ENCODE peak calls at places on chromosomes 5 and 9, in six cellular contexts. One of them, this sample, is unnamed.

GRCh38 chr5:81354093-81354492 is 39.8 kb downstream of the ACOT12 start:
- DNase-seq in AG10803: no peak
- DNase-seq in BE2C: no peak
- DNase-seq in heart right ventricle: no peak
- DNase-seq in uterus: no peak
- DNase-seq in cardiac muscle cell: no peak
- DNase-seq in this sample: no peak

GRCh38 chr5:171221931-171222330 is 87.1 kb upstream of the TLX3 start:
- DNase-seq in AG10803: peak; percentile 48
- DNase-seq in BE2C: no peak
- DNase-seq in heart right ventricle: no peak
- DNase-seq in uterus: no peak
- DNase-seq in cardiac muscle cell: no peak
- DNase-seq in this sample: no peak

GRCh38 chr5:115961413-115962238 is 649 bp upstream of the LVRN start:
- DNase-seq in AG10803: peak; percentile 69
- DNase-seq in BE2C: peak; percentile 22
- DNase-seq in heart right ventricle: no peak
- DNase-seq in uterus: no peak
- DNase-seq in cardiac muscle cell: no peak
- DNase-seq in this sample: peak; percentile 92

GRCh38 chr5:141121563-141121962 is at the start of gene PCDHB4:
- DNase-seq in AG10803: no peak
- DNase-seq in BE2C: peak; percentile 74
- DNase-seq in heart right ventricle: peak; percentile 45
- DNase-seq in uterus: peak; percentile 38
- DNase-seq in cardiac muscle cell: no peak
- DNase-seq in this sample: no peak

GRCh38 chr9:21591221-21592062 is 109.3 kb upstream of the IFNE start:
- DNase-seq in AG10803: peak; percentile 98
- DNase-seq in BE2C: no peak
- DNase-seq in heart right ventricle: no peak
- DNase-seq in uterus: peak; percentile 23
- DNase-seq in cardiac muscle cell: peak; percentile 97
- DNase-seq in this sample: peak; percentile 98

GRCh38 chr9:3756071-3756470 is 230.3 kb upstream of the RFX3 start:
- DNase-seq in AG10803: no peak
- DNase-seq in BE2C: no peak
- DNase-seq in heart right ventricle: no peak
- DNase-seq in uterus: no peak
- DNase-seq in cardiac muscle cell: no peak
- DNase-seq in this sample: no peak

GRCh38 chr5:125254267-125254666 is 507.8 kb upstream of the ZNF608 start:
- DNase-seq in AG10803: no peak
- DNase-seq in BE2C: no peak
- DNase-seq in heart right ventricle: no peak
- DNase-seq in uterus: no peak
- DNase-seq in cardiac muscle cell: no peak
- DNase-seq in this sample: no peak

GRCh38 chr5:97106183-97106582 is 36.2 kb downstream of the LIX1 start:
- DNase-seq in AG10803: no peak
- DNase-seq in BE2C: no peak
- DNase-seq in heart right ventricle: no peak
- DNase-seq in uterus: no peak
- DNase-seq in cardiac muscle cell: no peak
- DNase-seq in this sample: no peak

GRCh38 chr5:55254802-55255201 is 21.4 kb upstream of the CCNO start:
- DNase-seq in AG10803: no peak
- DNase-seq in BE2C: no peak
- DNase-seq in heart right ventricle: no peak
- DNase-seq in uterus: no peak
- DNase-seq in cardiac muscle cell: no peak
- DNase-seq in this sample: no peak

GRCh38 chr5:132742626-132743025 is 4.6 kb upstream of the CCNI2 start:
- DNase-seq in AG10803: no peak
- DNase-seq in BE2C: no peak
- DNase-seq in heart right ventricle: no peak
- DNase-seq in uterus: no peak
- DNase-seq in cardiac muscle cell: no peak
- DNase-seq in this sample: no peak

GRCh38 chr9:128167209-128167608 is 7.1 kb downstream of the BBLN start:
- DNase-seq in AG10803: no peak
- DNase-seq in BE2C: no peak
- DNase-seq in heart right ventricle: no peak
- DNase-seq in uterus: no peak
- DNase-seq in cardiac muscle cell: no peak
- DNase-seq in this sample: no peak

GRCh38 chr5:122220498-122220897 is 91.2 kb downstream of the ZNF474 start:
- DNase-seq in AG10803: no peak
- DNase-seq in BE2C: no peak
- DNase-seq in heart right ventricle: peak; percentile 9
- DNase-seq in uterus: no peak
- DNase-seq in cardiac muscle cell: no peak
- DNase-seq in this sample: no peak

GRCh38 chr5:171351674-171352073 is 36.0 kb upstream of the NPM1 start:
- DNase-seq in AG10803: peak; percentile 22
- DNase-seq in BE2C: no peak
- DNase-seq in heart right ventricle: no peak
- DNase-seq in uterus: no peak
- DNase-seq in cardiac muscle cell: peak; percentile 11
- DNase-seq in this sample: no peak

GRCh38 chr9:93059097-93059959 is 827 bp downstream of the SUSD3 start:
- DNase-seq in AG10803: no peak
- DNase-seq in BE2C: no peak
- DNase-seq in heart right ventricle: no peak
- DNase-seq in uterus: no peak
- DNase-seq in cardiac muscle cell: no peak
- DNase-seq in this sample: no peak

GRCh38 chr5:72711361-72711760 is 105.1 kb upstream of the TNPO1 start:
- DNase-seq in AG10803: no peak
- DNase-seq in BE2C: no peak
- DNase-seq in heart right ventricle: no peak
- DNase-seq in uterus: no peak
- DNase-seq in cardiac muscle cell: no peak
- DNase-seq in this sample: no peak

GRCh38 chr9:73009649-73010288 is 56.9 kb upstream of the ALDH1A1 start:
- DNase-seq in AG10803: no peak
- DNase-seq in BE2C: no peak
- DNase-seq in heart right ventricle: no peak
- DNase-seq in uterus: no peak
- DNase-seq in cardiac muscle cell: no peak
- DNase-seq in this sample: no peak

GRCh38 chr5:159915913-159916840 is at the start of gene ADRA1B:
- DNase-seq in AG10803: peak; percentile 59
- DNase-seq in BE2C: peak; percentile 75
- DNase-seq in heart right ventricle: peak; percentile 62
- DNase-seq in uterus: peak; percentile 82
- DNase-seq in cardiac muscle cell: peak; percentile 78
- DNase-seq in this sample: peak; percentile 89

GRCh38 chr5:9670371-9670770 is 40.2 kb upstream of the TAS2R1 start:
- DNase-seq in AG10803: peak; percentile 33
- DNase-seq in BE2C: no peak
- DNase-seq in heart right ventricle: no peak
- DNase-seq in uterus: no peak
- DNase-seq in cardiac muscle cell: no peak
- DNase-seq in this sample: peak; percentile 25

GRCh38 chr5:29077451-29077850 is 2039.1 kb upstream of the CDH9 start:
- DNase-seq in AG10803: no peak
- DNase-seq in BE2C: no peak
- DNase-seq in heart right ventricle: no peak
- DNase-seq in uterus: no peak
- DNase-seq in cardiac muscle cell: no peak
- DNase-seq in this sample: no peak

GRCh38 chr5:147668385-147668784 is 114.1 kb downstream of the JAKMIP2 start:
- DNase-seq in AG10803: no peak
- DNase-seq in BE2C: no peak
- DNase-seq in heart right ventricle: no peak
- DNase-seq in uterus: no peak
- DNase-seq in cardiac muscle cell: no peak
- DNase-seq in this sample: no peak

GRCh38 chr9:14515564-14516198 is 177.6 kb downstream of the ZDHHC21 start:
- DNase-seq in AG10803: no peak
- DNase-seq in BE2C: peak; percentile 84
- DNase-seq in heart right ventricle: no peak
- DNase-seq in uterus: peak; percentile 18
- DNase-seq in cardiac muscle cell: no peak
- DNase-seq in this sample: no peak

GRCh38 chr9:31542384-31543055 is 841.9 kb upstream of the ACO1 start:
- DNase-seq in AG10803: no peak
- DNase-seq in BE2C: peak; percentile 28
- DNase-seq in heart right ventricle: no peak
- DNase-seq in uterus: no peak
- DNase-seq in cardiac muscle cell: peak; percentile 93
- DNase-seq in this sample: peak; percentile 82
- TF ChIP-seq CTCF in AG10803: no peak
- TF ChIP-seq CTCF in BE2C: peak; percentile 44
- TF ChIP-seq CTCF in heart right ventricle: peak; percentile 39
- TF ChIP-seq CTCF in uterus: no peak
- TF ChIP-seq CTCF in cardiac muscle cell: peak; percentile 28
- TF ChIP-seq CTCF in this sample: no peak

DNA sequence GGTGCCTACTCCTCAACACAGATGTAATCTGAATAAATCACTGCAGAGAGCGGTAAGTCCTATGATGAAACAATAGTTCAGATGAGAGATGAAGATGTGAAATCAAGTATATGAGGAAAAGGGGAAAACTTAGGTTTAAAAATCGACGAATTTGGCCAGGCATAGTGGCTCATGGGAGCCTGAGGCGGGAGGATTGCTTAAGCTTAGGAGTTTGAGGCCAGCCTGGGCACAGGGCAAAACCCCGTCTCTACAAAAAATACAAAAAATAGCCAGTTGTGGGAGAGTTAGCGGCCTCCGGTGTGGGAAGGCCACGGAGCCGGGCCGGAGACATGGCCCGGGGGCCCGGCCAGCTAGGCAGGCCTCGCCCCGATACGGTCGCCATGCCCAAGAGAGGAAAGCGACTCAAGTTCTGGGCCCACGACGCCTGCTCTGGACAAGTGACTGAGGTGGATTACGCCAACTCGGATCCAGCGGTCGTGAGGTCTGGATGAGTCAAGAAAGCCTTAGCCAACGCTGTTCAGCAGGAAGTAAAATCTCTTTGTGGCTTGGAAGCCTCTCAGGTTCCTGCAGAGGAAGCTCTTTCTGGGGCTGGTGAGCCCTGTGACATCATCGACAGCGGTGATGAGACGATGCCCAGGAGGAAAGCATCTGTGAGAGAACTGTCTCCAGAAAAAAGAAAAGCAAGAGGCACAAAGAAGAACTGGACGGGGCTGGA is 62.8 kb upstream of the SUB1 start:
- DNase-seq in AG10803: peak; percentile 96
- DNase-seq in BE2C: no peak
- DNase-seq in heart right ventricle: no peak
- DNase-seq in uterus: peak; percentile 48
- DNase-seq in cardiac muscle cell: peak; percentile 93
- DNase-seq in this sample: peak; percentile 45
- TF ChIP-seq CTCF in AG10803: no peak
- TF ChIP-seq CTCF in BE2C: no peak
- TF ChIP-seq CTCF in heart right ventricle: no peak
- TF ChIP-seq CTCF in uterus: no peak
- TF ChIP-seq CTCF in cardiac muscle cell: no peak
- TF ChIP-seq CTCF in this sample: no peak

GRCh38 chr9:131421691-131422090 is 27.8 kb downstream of the PRRC2B start:
- DNase-seq in AG10803: no peak
- DNase-seq in BE2C: no peak
- DNase-seq in heart right ventricle: no peak
- DNase-seq in uterus: no peak
- DNase-seq in cardiac muscle cell: no peak
- DNase-seq in this sample: no peak

GRCh38 chr9:131419716-131420115 is 25.8 kb downstream of the PRRC2B start:
- DNase-seq in AG10803: no peak
- DNase-seq in BE2C: no peak
- DNase-seq in heart right ventricle: no peak
- DNase-seq in uterus: no peak
- DNase-seq in cardiac muscle cell: no peak
- DNase-seq in this sample: no peak

GRCh38 chr9:131419029-131419614 is 25.2 kb downstream of the PRRC2B start:
- DNase-seq in AG10803: peak; percentile 60
- DNase-seq in BE2C: no peak
- DNase-seq in heart right ventricle: no peak
- DNase-seq in uterus: no peak
- DNase-seq in cardiac muscle cell: no peak
- DNase-seq in this sample: no peak

GRCh38 chr9:131422241-131422792 is 28.4 kb downstream of the PRRC2B start:
- DNase-seq in AG10803: no peak
- DNase-seq in BE2C: peak; percentile 58
- DNase-seq in heart right ventricle: no peak
- DNase-seq in uterus: peak; percentile 31
- DNase-seq in cardiac muscle cell: no peak
- DNase-seq in this sample: peak; percentile 42

GRCh38 chr9:131420913-131421312 is 27.0 kb downstream of the PRRC2B start:
- DNase-seq in AG10803: peak; percentile 50
- DNase-seq in BE2C: no peak
- DNase-seq in heart right ventricle: no peak
- DNase-seq in uterus: no peak
- DNase-seq in cardiac muscle cell: peak; percentile 66
- DNase-seq in this sample: peak; percentile 63
- TF ChIP-seq CTCF in AG10803: peak; percentile 45
- TF ChIP-seq CTCF in BE2C: peak; percentile 24
- TF ChIP-seq CTCF in heart right ventricle: no peak
- TF ChIP-seq CTCF in uterus: no peak
- TF ChIP-seq CTCF in cardiac muscle cell: peak; percentile 45
- TF ChIP-seq CTCF in this sample: no peak

GRCh38 chr9:126893079-126893478 is 21.5 kb upstream of the RALGPS1 start:
- DNase-seq in AG10803: no peak
- DNase-seq in BE2C: no peak
- DNase-seq in heart right ventricle: no peak
- DNase-seq in uterus: no peak
- DNase-seq in cardiac muscle cell: no peak
- DNase-seq in this sample: no peak
- TF ChIP-seq CTCF in AG10803: peak; percentile 12
- TF ChIP-seq CTCF in BE2C: peak; percentile 49
- TF ChIP-seq CTCF in heart right ventricle: peak; percentile 18
- TF ChIP-seq CTCF in uterus: no peak
- TF ChIP-seq CTCF in cardiac muscle cell: peak; percentile 20
- TF ChIP-seq CTCF in this sample: no peak

DNA sequence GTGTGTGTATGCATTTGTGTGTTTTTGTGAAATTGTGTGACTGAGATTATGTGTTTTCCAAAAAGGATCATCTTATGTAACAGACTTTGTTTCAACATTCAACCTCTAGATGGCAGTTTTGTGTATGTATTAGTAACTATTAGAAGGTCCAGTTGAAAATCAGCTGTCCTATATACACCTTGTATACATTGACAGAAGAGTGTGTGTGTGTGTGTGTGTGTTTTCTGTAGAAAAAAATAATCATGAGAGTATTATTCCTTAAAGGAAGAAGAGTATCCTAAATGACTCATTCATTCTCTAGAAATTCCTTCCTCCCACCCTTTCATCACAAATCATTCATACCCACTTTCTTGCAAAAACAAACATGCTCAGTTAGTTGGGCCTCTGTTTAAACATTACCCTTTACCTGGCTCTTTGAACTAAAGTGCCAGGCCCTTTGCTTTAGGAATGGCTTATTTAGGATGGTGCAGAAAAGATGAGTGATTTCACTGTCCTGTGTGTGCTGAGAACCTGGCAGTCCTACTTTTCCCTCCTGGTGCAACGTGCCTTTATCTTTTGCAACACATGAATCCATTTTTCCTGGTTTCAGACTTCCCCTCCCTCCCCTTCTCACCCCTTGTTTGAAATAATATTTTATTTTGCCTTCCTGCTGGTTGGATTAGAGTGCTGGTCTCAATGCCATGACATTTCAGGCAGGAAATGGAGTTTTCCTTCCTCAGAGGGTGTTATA is 152.2 kb downstream of the ARHGAP26 start:
- DNase-seq in AG10803: peak; percentile 56
- DNase-seq in BE2C: no peak
- DNase-seq in heart right ventricle: no peak
- DNase-seq in uterus: no peak
- DNase-seq in cardiac muscle cell: peak; percentile 66
- DNase-seq in this sample: peak; percentile 13
- TF ChIP-seq CTCF in AG10803: peak; percentile 57
- TF ChIP-seq CTCF in BE2C: peak; percentile 52
- TF ChIP-seq CTCF in heart right ventricle: peak; percentile 57
- TF ChIP-seq CTCF in uterus: peak; percentile 43
- TF ChIP-seq CTCF in cardiac muscle cell: peak; percentile 45
- TF ChIP-seq CTCF in this sample: peak; percentile 13